ENCODE peak calls at places on chromosomes 13 and 19, in four cellular contexts. F is H1, Q is GM12878, I is HepG2. G is an unnamed sample.

GRCh38 chr13:43994999-43995859 is 115.5 kb downstream of the LACC1 start:
- DNase-seq in F (no peak), Q (no peak), I (no peak), G (no peak)

GRCh38 chr13:76854894-76855293 is 31.3 kb downstream of the KCTD12 start:
- DNase-seq in F (no peak), Q (no peak), I (no peak), G (no peak)

GRCh38 chr19:57559008-57559403 is 657 bp downstream of the ZNF550 start:
- DNase-seq in F (no peak), Q (no peak), I (peak), G (peak)

GRCh38 chr13:32381539-32381938 is 46.4 kb downstream of the N4BP2L1 start:
- DNase-seq in F (peak), Q (no peak), I (peak), G (peak)

GRCh38 chr19:52786078-52786463 is 520 bp downstream of the ZNF600 start:
- DNase-seq in F (no peak), Q (no peak), I (no peak), G (peak)

GRCh38 chr19:41904118-41904870 is 21.3 kb downstream of the ARHGEF1 start:
- DNase-seq in F (no peak), Q (no peak), I (peak), G (no peak)

GRCh38 chr13:57087006-57087405 is 53.7 kb upstream of the PRR20A start:
- DNase-seq in F (no peak), Q (no peak), I (no peak), G (no peak)

GRCh38 chr13:74134777-74135305 is 637 bp upstream of the KLF12 start:
- DNase-seq in F (no peak), Q (no peak), I (no peak), G (peak)

GRCh38 chr19:53195265-53195879 is 2.2 kb upstream of the ZNF665 start:
- DNase-seq in F (no peak), Q (peak), I (peak), G (peak)

GRCh38 chr19:55549500-55550320 is 4.4 kb upstream of the SBK3 start:
- DNase-seq in F (no peak), Q (no peak), I (peak), G (no peak)

GRCh38 chr19:4144666-4145261 is 8.7 kb upstream of the CREB3L3 start:
- DNase-seq in F (no peak), Q (no peak), I (no peak), G (peak)

GRCh38 chr19:55118401-55118991 is 1.1 kb upstream of the PPP1R12C start:
- DNase-seq in F (peak), Q (no peak), I (no peak), G (no peak)

GRCh38 chr19:31349160-31349881 is at the start of gene TSHZ3:
- DNase-seq in F (no peak), Q (no peak), I (no peak), G (peak)

GRCh38 chr19:55536951-55537740 is at the start of gene SBK2:
- DNase-seq in F (peak), Q (no peak), I (peak), G (peak)

GRCh38 chr19:39100500-39101166 is 16.5 kb downstream of the ACP7 start:
- DNase-seq in F (no peak), Q (no peak), I (no peak), G (no peak)

GRCh38 chr13:28746289-28746612 is 27.5 kb upstream of the SLC46A3 start:
- DNase-seq in F (no peak), Q (no peak), I (no peak), G (no peak)

GRCh38 chr13:28743045-28743444 is 24.3 kb upstream of the SLC46A3 start:
- DNase-seq in F (no peak), Q (no peak), I (no peak), G (no peak)

GRCh38 chr13:28743499-28744083 is 24.8 kb upstream of the SLC46A3 start:
- DNase-seq in F (no peak), Q (no peak), I (no peak), G (no peak)

GRCh38 chr13:28744656-28745055 is 25.9 kb upstream of the SLC46A3 start:
- DNase-seq in F (no peak), Q (no peak), I (no peak), G (no peak)

DNA sequence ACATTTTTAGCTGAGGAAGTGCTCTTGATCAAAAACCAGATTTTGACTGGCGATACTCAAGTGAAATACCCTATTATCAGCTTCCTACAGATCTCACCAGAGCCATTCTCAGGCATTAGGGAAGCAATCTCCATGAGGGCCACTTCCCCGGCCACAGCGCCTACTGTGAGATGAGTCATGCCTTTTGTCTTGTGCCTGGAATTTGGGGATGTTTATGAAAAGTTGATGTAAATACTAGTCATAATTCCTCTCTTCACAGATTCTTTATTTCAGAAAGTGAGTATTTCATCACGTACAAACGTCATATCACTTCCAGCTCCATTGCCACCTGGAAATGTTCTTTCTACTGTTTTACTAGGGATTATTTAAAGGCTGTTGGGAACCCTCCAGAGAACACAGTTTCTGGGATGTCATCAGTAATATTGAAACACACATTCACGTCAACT is 25.3 kb upstream of the SLC46A3 start:
- DNase-seq in F (no peak), Q (no peak), I (no peak), G (no peak)
- TF ChIP-seq SIN3A in F (no peak), Q (no peak), I (no peak), G (no peak)

DNA sequence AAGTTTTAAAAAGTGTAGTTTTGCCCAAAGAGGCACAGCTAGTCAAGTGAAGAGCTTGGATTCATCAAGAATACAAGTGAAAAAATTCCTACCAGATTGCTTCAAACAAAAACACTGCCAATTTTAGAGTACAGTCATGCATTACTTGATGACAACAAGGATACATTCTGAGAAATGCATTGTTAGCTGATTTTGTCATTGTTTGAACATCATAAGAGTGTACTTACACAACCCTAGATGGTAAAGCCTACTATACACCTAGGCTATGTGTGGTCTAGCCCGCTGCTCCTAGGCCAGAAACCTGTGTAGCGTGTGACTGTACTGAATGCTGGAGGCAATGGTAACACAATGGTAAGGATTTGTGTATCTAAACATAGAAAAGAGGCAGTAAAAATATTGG is 41.1 kb downstream of the TMTC4 start:
- DNase-seq in F (no peak), Q (no peak), I (peak), G (no peak)
- TF ChIP-seq TCF12 in F (no peak), Q (no peak), I (no peak), G (peak)

DNA sequence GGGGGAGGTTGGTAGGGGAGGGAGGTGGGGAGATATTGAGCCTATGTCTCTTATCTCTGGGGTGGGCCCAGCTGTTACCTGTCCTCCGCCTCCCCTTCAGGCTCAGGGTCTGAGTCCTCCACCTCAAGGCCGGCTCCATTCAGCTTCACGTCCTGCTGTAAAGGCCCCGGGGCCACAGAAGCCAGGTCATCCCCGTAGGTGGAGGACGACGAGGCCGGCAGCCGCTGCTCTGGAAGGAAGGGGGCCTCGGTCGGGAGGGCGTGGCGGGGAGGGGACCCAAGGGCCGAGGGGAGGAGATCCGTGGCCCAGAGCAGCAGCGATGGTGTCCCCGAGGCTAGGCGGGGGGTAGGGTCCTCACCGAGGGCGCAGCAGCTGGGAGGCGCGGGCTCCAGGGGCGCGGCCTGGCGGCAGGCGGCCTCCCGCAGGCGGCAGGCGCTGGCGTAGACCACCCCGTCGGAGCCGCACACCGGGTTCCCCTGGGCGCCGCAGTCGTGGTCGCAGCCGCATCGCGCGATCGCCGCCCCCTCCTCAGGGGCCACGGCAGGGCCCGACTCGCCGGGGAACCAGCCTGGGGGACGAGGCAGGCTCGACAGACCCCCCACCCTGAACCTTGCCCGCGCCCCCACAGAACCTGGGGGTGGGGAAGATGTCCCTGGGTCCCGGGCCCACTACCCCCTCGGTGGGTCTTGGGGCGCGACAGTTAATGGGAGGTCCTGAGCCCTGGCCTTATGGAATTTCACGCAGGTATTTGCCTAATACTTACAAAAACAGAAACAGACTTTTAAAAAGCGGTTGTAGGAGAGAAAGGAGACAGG is 7.5 kb downstream of the F2RL3 start:
- DNase-seq in F (no peak), Q (no peak), I (no peak), G (no peak)
- TF ChIP-seq SIN3A in F (no peak), Q (no peak), I (no peak), G (no peak)

DNA sequence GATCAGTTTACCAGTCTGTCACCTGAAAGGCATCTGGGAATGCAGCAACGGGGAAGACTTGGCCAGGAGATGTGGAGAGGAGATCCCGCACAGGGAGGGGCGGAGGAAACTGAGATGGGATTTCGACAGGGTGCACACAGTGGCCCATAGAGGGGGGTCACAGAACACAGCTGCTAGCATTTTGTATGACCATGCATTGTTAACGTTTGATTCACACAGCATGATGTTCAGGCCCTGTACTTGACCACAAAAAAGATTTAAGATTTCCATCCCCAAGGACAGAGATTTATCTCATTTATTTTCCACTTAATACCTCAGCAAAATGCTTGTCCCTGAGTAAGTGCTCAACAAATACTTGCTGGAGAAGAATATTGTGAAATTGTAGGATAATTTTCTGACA is 63.2 kb downstream of the RAB20 start:
- DNase-seq in F (no peak), Q (no peak), I (no peak), G (no peak)
- TF ChIP-seq TCF12 in F (no peak), Q (no peak), I (no peak), G (no peak)

GRCh38 chr13:45199716-45200115 is 1.1 kb downstream of the KCTD4 start:
- DNase-seq in F (no peak), Q (no peak), I (no peak), G (no peak)

GRCh38 chr13:45200701-45201230 is at the start of gene KCTD4:
- DNase-seq in F (no peak), Q (no peak), I (no peak), G (no peak)

GRCh38 chr13:45198041-45198440 is 2.8 kb downstream of the KCTD4 start:
- DNase-seq in F (no peak), Q (no peak), I (no peak), G (no peak)

GRCh38 chr13:45196622-45197021 is 4.2 kb downstream of the KCTD4 start:
- DNase-seq in F (no peak), Q (no peak), I (no peak), G (no peak)

DNA sequence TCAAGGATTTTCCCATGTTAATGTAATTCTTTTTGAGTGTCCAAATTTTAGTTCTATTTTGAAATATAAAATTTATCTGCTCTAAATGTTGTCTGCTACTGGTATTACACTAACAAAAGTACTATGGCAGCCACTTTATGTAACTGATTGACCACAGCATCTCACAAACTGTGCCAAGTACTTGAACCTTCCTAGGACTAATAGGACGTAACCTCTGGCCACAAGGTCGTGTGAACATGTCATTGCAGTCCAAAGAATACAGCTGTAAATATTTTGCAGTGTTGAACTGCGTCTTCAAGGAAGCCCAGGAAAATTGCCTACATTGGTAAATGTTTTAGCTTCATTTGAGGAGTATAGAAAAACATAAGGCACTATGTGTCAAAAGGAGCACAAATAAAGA is 1.9 kb downstream of the KCTD4 start:
- DNase-seq in F (no peak), Q (no peak), I (no peak), G (no peak)
- TF ChIP-seq SIN3A in F (no peak), Q (no peak), I (no peak), G (no peak)